ENCODE peak calls at places on chromosomes 7 and 10, in four cellular contexts. One of them, this sample, is unnamed.

GRCh38 chr7:106065560-106066500 is 46.3 kb downstream of the SYPL1 start:
- DNase-seq in HEK293T: no peak
- DNase-seq in HepG2: peak
- DNase-seq in K562: no peak
- DNase-seq in this sample: no peak

GRCh38 chr7:65325793-65326432 is 47.7 kb upstream of the ZNF92 start:
- DNase-seq in HepG2: no peak
- DNase-seq in K562: no peak
- DNase-seq in HEK293T: no peak
- DNase-seq in this sample: no peak

GRCh38 chr7:40721344-40721949 is 586.6 kb downstream of the SUGCT start:
- DNase-seq in HepG2: no peak
- DNase-seq in HEK293T: no peak
- DNase-seq in K562: no peak
- DNase-seq in this sample: no peak

GRCh38 chr7:111090834-111091233 is at the start of gene LRRN3:
- DNase-seq in HepG2: no peak
- DNase-seq in HEK293T: peak
- DNase-seq in K562: no peak
- DNase-seq in this sample: no peak

GRCh38 chr7:26704036-26704435 is 160.4 kb downstream of the SKAP2 start:
- DNase-seq in HepG2: no peak
- DNase-seq in HEK293T: no peak
- DNase-seq in K562: no peak
- DNase-seq in this sample: no peak

GRCh38 chr7:76356115-76356514 is 2.7 kb downstream of the YWHAG start:
- DNase-seq in HepG2: no peak
- DNase-seq in HEK293T: no peak
- DNase-seq in K562: no peak
- DNase-seq in this sample: no peak

GRCh38 chr10:16788125-16788524 is 29.1 kb downstream of the RSU1 start:
- DNase-seq in HepG2: no peak
- DNase-seq in HEK293T: no peak
- DNase-seq in K562: no peak
- DNase-seq in this sample: no peak

GRCh38 chr7:12610899-12611298 is 40.4 kb downstream of the SCIN start:
- DNase-seq in HepG2: no peak
- DNase-seq in K562: no peak
- DNase-seq in HEK293T: no peak
- DNase-seq in this sample: no peak

GRCh38 chr10:114541081-114541833 is 116.8 kb downstream of the ABLIM1 start:
- DNase-seq in K562: no peak
- DNase-seq in HepG2: no peak
- DNase-seq in HEK293T: no peak
- DNase-seq in this sample: no peak

GRCh38 chr10:9851808-9852207 is 1165.9 kb upstream of the CELF2 start:
- DNase-seq in HepG2: no peak
- DNase-seq in HEK293T: no peak
- DNase-seq in K562: no peak
- DNase-seq in this sample: no peak

GRCh38 chr7:82036146-82036886 is 266.5 kb upstream of the HGF start:
- DNase-seq in HepG2: no peak
- DNase-seq in HEK293T: no peak
- DNase-seq in K562: no peak
- DNase-seq in this sample: no peak

GRCh38 chr7:26293569-26294308 is 2.1 kb downstream of the SNX10 start:
- DNase-seq in K562: no peak
- DNase-seq in HepG2: no peak
- DNase-seq in HEK293T: no peak
- DNase-seq in this sample: no peak

GRCh38 chr7:29991937-29992336 is 2.3 kb upstream of the SCRN1 start:
- DNase-seq in HepG2: no peak
- DNase-seq in K562: no peak
- DNase-seq in HEK293T: no peak
- DNase-seq in this sample: no peak

GRCh38 chr10:97012470-97012869 is 173.3 kb downstream of the SLIT1 start:
- DNase-seq in HepG2: no peak
- DNase-seq in HEK293T: no peak
- DNase-seq in K562: no peak
- DNase-seq in this sample: no peak

GRCh38 chr7:101632641-101633040 is 3.5 kb upstream of the MYL10 start:
- DNase-seq in HepG2: no peak
- DNase-seq in K562: no peak
- DNase-seq in HEK293T: no peak
- DNase-seq in this sample: no peak

GRCh38 chr7:101629171-101629570 is at the start of gene MYL10:
- DNase-seq in HepG2: no peak
- DNase-seq in HEK293T: no peak
- DNase-seq in K562: no peak
- DNase-seq in this sample: no peak

GRCh38 chr7:101631224-101631714 is 2.2 kb upstream of the MYL10 start:
- DNase-seq in K562: no peak
- DNase-seq in HEK293T: no peak
- DNase-seq in HepG2: no peak
- DNase-seq in this sample: no peak

GRCh38 chr7:101628522-101628921 is 574 bp downstream of the MYL10 start:
- DNase-seq in K562: no peak
- DNase-seq in HepG2: no peak
- DNase-seq in HEK293T: no peak
- DNase-seq in this sample: no peak

DNA sequence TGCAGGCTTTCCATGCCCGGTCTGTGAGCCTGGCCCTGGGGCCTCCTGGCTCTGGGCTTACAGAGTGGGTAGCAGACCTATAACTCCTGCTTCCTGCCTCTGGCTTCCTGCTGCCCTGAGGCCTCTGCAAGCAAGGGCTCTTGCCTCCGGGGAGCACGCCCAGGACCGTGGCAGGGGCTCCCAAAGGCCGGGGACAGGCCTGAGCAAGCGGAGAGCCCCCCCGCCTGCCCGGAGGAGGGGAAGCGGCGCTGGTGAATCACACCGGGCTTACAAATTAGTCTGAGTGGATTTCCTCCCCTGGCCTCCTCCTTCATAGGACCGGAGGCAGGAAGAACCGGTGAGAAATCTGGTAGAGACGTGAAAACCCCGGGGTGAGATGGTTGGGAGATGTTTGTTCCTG is 1.5 kb upstream of the MYL10 start:
- DNase-seq in HEK293T: no peak
- DNase-seq in HepG2: no peak
- DNase-seq in K562: no peak
- DNase-seq in this sample: no peak
- TF ChIP-seq BHLHE40 in HEK293T: no peak
- TF ChIP-seq BHLHE40 in HepG2: no peak
- TF ChIP-seq BHLHE40 in K562: no peak
- TF ChIP-seq BHLHE40 in this sample: no peak

GRCh38 chr10:131743190-131744151 is 157.3 kb upstream of the PPP2R2D start:
- DNase-seq in HEK293T: no peak
- DNase-seq in K562: no peak
- DNase-seq in HepG2: no peak
- DNase-seq in this sample: no peak
- TF ChIP-seq BHLHE40 in HEK293T: no peak
- TF ChIP-seq BHLHE40 in K562: no peak
- TF ChIP-seq BHLHE40 in HepG2: no peak
- TF ChIP-seq BHLHE40 in this sample: no peak

DNA sequence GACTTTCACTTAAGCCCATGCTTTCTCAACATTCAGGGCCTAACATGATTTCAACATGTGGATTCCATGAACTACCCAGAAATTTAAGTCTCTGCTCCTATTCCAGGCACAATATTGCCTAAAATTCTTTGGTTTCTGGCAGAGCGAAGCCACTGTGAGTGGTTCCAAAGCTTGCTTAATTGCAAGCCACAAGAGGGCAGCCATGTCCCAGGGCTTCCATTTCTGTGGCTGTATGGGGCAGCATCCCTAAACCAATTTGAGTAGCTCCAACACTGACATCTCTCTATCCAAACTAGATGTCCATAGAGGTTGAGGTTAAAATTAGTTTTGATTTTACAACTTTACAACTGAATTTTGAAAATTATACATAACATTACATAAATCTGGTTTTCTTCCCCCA is 56.3 kb upstream of the MDFIC start:
- DNase-seq in HEK293T: peak
- DNase-seq in HepG2: peak
- DNase-seq in K562: no peak
- DNase-seq in this sample: peak
- TF ChIP-seq BHLHE40 in HEK293T: no peak
- TF ChIP-seq BHLHE40 in HepG2: no peak
- TF ChIP-seq BHLHE40 in K562: no peak
- TF ChIP-seq BHLHE40 in this sample: no peak

GRCh38 chr10:100509241-100509640 is 10.4 kb downstream of the SEC31B start:
- DNase-seq in K562: no peak
- DNase-seq in HEK293T: no peak
- DNase-seq in HepG2: no peak
- DNase-seq in this sample: no peak

GRCh38 chr10:100507357-100507732 is 12.3 kb downstream of the SEC31B start:
- DNase-seq in K562: no peak
- DNase-seq in HepG2: no peak
- DNase-seq in HEK293T: no peak
- DNase-seq in this sample: no peak

GRCh38 chr10:100508691-100509150 is 10.9 kb downstream of the SEC31B start:
- DNase-seq in HEK293T: peak
- DNase-seq in HepG2: peak
- DNase-seq in K562: peak
- DNase-seq in this sample: peak

GRCh38 chr10:100506596-100507356 is 12.9 kb downstream of the SEC31B start:
- DNase-seq in K562: no peak
- DNase-seq in HepG2: no peak
- DNase-seq in HEK293T: no peak
- DNase-seq in this sample: peak

DNA sequence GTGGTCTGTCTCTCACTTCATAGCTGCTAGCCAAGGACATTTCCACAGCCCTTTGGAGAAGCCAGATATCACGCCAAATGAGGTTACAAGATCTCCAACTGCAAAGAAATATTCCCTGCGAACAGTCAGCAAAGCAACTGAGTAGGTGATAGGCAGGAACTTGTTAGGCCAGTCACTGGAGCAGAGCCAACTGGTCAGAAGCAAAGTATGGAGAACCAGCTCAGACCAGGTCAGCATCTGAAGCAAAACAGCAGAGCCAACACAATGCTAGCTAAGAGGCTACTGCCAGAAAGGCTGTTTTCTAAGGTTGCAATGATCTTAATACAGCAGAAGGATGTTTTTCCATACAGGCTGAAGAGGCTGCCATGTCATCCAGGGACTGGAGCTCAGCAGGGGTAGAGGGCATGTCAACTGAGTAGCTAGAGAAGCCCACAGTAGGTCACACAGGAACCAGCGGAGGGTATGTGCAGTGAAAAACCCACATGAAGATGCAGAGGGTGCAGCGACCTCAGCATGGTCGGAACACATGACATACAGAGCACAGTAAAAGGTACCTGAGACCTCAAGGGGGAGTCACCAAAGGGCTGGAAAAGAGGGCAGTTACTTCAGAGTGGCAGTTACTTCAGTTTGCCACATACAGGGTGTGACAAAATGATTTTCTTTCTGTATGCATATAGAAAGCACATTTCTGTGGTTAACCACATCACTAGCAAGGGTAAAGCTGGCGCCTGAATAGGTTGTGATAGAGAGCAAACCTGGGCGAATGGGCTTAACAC is 8.9 kb downstream of the SEC31B start:
- DNase-seq in K562: no peak
- DNase-seq in HEK293T: no peak
- DNase-seq in HepG2: no peak
- DNase-seq in this sample: no peak
- TF ChIP-seq BHLHE40 in K562: no peak
- TF ChIP-seq BHLHE40 in HEK293T: no peak
- TF ChIP-seq BHLHE40 in HepG2: no peak
- TF ChIP-seq BHLHE40 in this sample: no peak

GRCh38 chr7:34449765-34450164 is 208.3 kb upstream of the NPSR1 start:
- DNase-seq in HepG2: no peak
- DNase-seq in HEK293T: no peak
- DNase-seq in K562: no peak
- DNase-seq in this sample: no peak

GRCh38 chr7:34452363-34452762 is 205.7 kb upstream of the NPSR1 start:
- DNase-seq in K562: no peak
- DNase-seq in HEK293T: no peak
- DNase-seq in HepG2: no peak
- DNase-seq in this sample: no peak

GRCh38 chr7:34453150-34453549 is 204.9 kb upstream of the NPSR1 start:
- DNase-seq in HEK293T: no peak
- DNase-seq in K562: no peak
- DNase-seq in HepG2: no peak
- DNase-seq in this sample: no peak

GRCh38 chr7:34451183-34451582 is 206.8 kb upstream of the NPSR1 start:
- DNase-seq in HEK293T: no peak
- DNase-seq in K562: no peak
- DNase-seq in HepG2: no peak
- DNase-seq in this sample: no peak

DNA sequence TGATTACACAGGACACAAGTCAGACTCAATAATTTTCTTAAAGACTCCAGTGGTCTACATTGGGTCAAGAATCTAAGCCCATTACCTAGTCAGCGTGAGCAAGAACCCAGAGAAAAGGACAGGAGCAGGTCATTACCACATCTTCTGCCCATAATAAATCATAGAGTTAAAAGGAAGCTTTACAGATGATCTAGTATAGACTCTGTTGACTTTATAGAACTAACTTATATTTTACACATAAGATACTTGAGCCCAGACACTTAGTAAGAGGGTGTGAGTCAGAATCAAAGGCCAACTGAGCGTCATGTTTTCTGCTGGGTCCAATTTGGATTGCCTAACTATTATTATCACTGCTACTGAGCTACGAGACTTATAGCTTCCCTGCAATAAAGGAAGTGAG is 206.1 kb upstream of the NPSR1 start:
- DNase-seq in HepG2: no peak
- DNase-seq in K562: no peak
- DNase-seq in HEK293T: no peak
- DNase-seq in this sample: peak
- TF ChIP-seq BHLHE40 in HepG2: no peak
- TF ChIP-seq BHLHE40 in K562: no peak
- TF ChIP-seq BHLHE40 in HEK293T: no peak
- TF ChIP-seq BHLHE40 in this sample: no peak

DNA sequence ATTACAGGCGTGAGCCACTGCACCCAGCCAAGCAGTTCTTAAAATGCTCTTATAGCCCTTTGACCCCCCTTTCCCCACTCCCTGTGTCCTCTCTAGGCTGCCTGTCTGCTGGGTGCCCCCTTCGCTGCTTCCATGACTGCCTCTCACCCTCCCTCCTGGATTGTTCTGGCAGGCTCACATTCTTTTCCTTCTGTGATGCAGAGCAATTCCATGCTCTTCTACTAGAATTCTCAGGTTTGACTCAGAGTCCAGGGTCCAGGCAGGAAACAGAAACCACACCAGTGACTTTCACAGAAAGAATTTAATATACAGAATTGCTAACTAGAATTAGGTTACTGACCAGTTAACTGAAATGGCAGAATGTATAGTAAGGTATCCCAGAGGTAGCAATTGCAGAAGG is 244.8 kb downstream of the BAMBI start:
- DNase-seq in HepG2: peak
- DNase-seq in HEK293T: no peak
- DNase-seq in K562: no peak
- DNase-seq in this sample: peak
- TF ChIP-seq BHLHE40 in HepG2: no peak
- TF ChIP-seq BHLHE40 in HEK293T: no peak
- TF ChIP-seq BHLHE40 in K562: no peak
- TF ChIP-seq BHLHE40 in this sample: no peak